ENCODE peak calls at places on chromosomes 5 and 9, in six cellular contexts. Y is HCT116, J is HepG2, L is GM12878, T is K562, B is upper lobe of left lung. G is an unnamed sample.

GRCh38 chr5:1568201-1568979 is 44.6 kb upstream of the LPCAT1 start:
- ATAC-seq in T (no peak), L (no peak), J (peak), Y (no peak), B (peak), G (peak)

GRCh38 chr5:136084698-136085097 is 47.9 kb upstream of the SMAD5 start:
- ATAC-seq in B (no peak), L (no peak), Y (no peak), T (no peak), J (no peak), G (no peak)

GRCh38 chr5:17180957-17181723 is 36.3 kb upstream of the BASP1 start:
- ATAC-seq in J (no peak), B (peak), L (no peak), Y (peak), T (no peak), G (peak)

GRCh38 chr9:131334568-131335105 is 45.1 kb downstream of the PLPP7 start:
- ATAC-seq in L (no peak), Y (no peak), B (no peak), T (peak), J (no peak), G (no peak)

GRCh38 chr5:173538018-173538417 is 78.4 kb downstream of the BOD1 start:
- ATAC-seq in J (no peak), B (no peak), L (no peak), Y (no peak), T (no peak), G (no peak)

GRCh38 chr5:174204914-174205313 is 159.4 kb downstream of the NSG2 start:
- ATAC-seq in T (no peak), Y (no peak), B (no peak), L (no peak), J (no peak), G (no peak)

GRCh38 chr5:151208481-151208914 is 15.4 kb downstream of the CCDC69 start:
- ATAC-seq in T (peak), L (no peak), B (peak), J (no peak), Y (no peak), G (peak)

GRCh38 chr5:71932649-71933338 is 174.5 kb upstream of the MAP1B start:
- ATAC-seq in J (peak), B (peak), T (peak), Y (peak), L (no peak), G (peak)

GRCh38 chr5:45113726-45114125 is 305.0 kb downstream of the MRPS30 start:
- ATAC-seq in L (no peak), B (no peak), Y (no peak), J (no peak), T (no peak), G (no peak)

GRCh38 chr9:105435453-105435852 is 12.4 kb upstream of the FSD1L start:
- ATAC-seq in B (no peak), T (no peak), Y (no peak), L (no peak), J (no peak), G (no peak)

GRCh38 chr5:96245401-96246091 is 187.5 kb downstream of the PCSK1 start:
- ATAC-seq in L (no peak), B (no peak), J (peak), Y (no peak), T (no peak), G (no peak)

GRCh38 chr9:18666348-18666747 is 192.4 kb downstream of the ADAMTSL1 start:
- ATAC-seq in L (no peak), T (no peak), B (peak), Y (no peak), J (no peak), G (peak)

GRCh38 chr5:97499605-97500004 is 316.6 kb upstream of the RIOK2 start:
- ATAC-seq in Y (no peak), J (no peak), L (no peak), B (peak), T (no peak), G (peak)

GRCh38 chr5:154403234-154403633 is 42.6 kb upstream of the SAP30L start:
- ATAC-seq in Y (no peak), L (no peak), J (no peak), T (no peak), B (no peak), G (no peak)

GRCh38 chr5:154402611-154403010 is 43.2 kb upstream of the SAP30L start:
- ATAC-seq in B (no peak), J (no peak), Y (no peak), T (no peak), L (no peak), G (no peak)

GRCh38 chr5:154401931-154402330 is 43.9 kb upstream of the SAP30L start:
- ATAC-seq in Y (no peak), B (no peak), T (no peak), J (no peak), L (no peak), G (no peak)

GRCh38 chr5:154405078-154405792 is 40.6 kb upstream of the SAP30L start:
- ATAC-seq in Y (peak), L (peak), B (peak), T (peak), J (peak), G (peak)

GRCh38 chr5:154403776-154404387 is 41.9 kb upstream of the SAP30L start:
- ATAC-seq in L (no peak), B (no peak), Y (no peak), T (no peak), J (no peak), G (no peak)
- TF ChIP-seq POLR2AphosphoS5 in L (no peak), B (no peak), Y (no peak), T (no peak), J (no peak), G (no peak)

GRCh38 chr5:32170303-32171170 is 3.6 kb downstream of the GOLPH3 start:
- ATAC-seq in J (no peak), B (no peak), Y (no peak), L (no peak), T (no peak), G (no peak)

GRCh38 chr5:32174011-32174866 is at the start of gene GOLPH3:
- ATAC-seq in L (peak), T (peak), Y (peak), B (peak), J (peak), G (peak)

GRCh38 chr5:32172908-32173393 is 1.2 kb downstream of the GOLPH3 start:
- ATAC-seq in B (no peak), J (no peak), Y (no peak), T (no peak), L (no peak), G (no peak)

GRCh38 chr5:32168460-32169033 is 5.6 kb downstream of the GOLPH3 start:
- ATAC-seq in T (no peak), L (no peak), B (no peak), Y (no peak), J (no peak), G (peak)

GRCh38 chr5:32173394-32174010 is 617 bp downstream of the GOLPH3 start:
- ATAC-seq in T (peak), J (peak), Y (peak), B (peak), L (peak), G (peak)
- TF ChIP-seq POLR2A in T (no peak), J (no peak), Y (no peak), B (no peak), L (no peak), G (no peak)

GRCh38 chr5:172086312-172086975 is 80.0 kb upstream of the FBXW11 start:
- ATAC-seq in L (peak), Y (no peak), J (peak), B (no peak), T (peak), G (no peak)
- TF ChIP-seq POLR2AphosphoS5 in L (no peak), Y (no peak), J (no peak), B (no peak), T (no peak), G (no peak)

GRCh38 chr5:132294728-132295504 is 722 bp downstream of the SLC22A4 start:
- ATAC-seq in T (peak), B (peak), Y (peak), J (peak), L (peak), G (peak)
- TF ChIP-seq POLR2A in T (no peak), B (peak), Y (no peak), J (no peak), L (no peak), G (no peak)

GRCh38 chr5:36593867-36594266 is 12.5 kb upstream of the SLC1A3 start:
- ATAC-seq in Y (no peak), L (no peak), T (no peak), B (no peak), J (no peak), G (no peak)

GRCh38 chr5:36587354-36587753 is 19.1 kb upstream of the SLC1A3 start:
- ATAC-seq in T (no peak), Y (no peak), L (no peak), B (no peak), J (peak), G (no peak)

GRCh38 chr5:36585696-36586095 is 20.7 kb upstream of the SLC1A3 start:
- ATAC-seq in T (no peak), Y (no peak), J (no peak), L (no peak), B (no peak), G (no peak)

GRCh38 chr5:36596247-36596646 is 10.2 kb upstream of the SLC1A3 start:
- ATAC-seq in T (no peak), J (no peak), L (no peak), Y (no peak), B (no peak), G (no peak)

GRCh38 chr5:36590513-36591286 is 15.7 kb upstream of the SLC1A3 start:
- ATAC-seq in J (no peak), T (no peak), Y (no peak), L (no peak), B (no peak), G (no peak)
- TF ChIP-seq POLR2AphosphoS5 in J (no peak), T (no peak), Y (no peak), L (no peak), B (no peak), G (no peak)

DNA sequence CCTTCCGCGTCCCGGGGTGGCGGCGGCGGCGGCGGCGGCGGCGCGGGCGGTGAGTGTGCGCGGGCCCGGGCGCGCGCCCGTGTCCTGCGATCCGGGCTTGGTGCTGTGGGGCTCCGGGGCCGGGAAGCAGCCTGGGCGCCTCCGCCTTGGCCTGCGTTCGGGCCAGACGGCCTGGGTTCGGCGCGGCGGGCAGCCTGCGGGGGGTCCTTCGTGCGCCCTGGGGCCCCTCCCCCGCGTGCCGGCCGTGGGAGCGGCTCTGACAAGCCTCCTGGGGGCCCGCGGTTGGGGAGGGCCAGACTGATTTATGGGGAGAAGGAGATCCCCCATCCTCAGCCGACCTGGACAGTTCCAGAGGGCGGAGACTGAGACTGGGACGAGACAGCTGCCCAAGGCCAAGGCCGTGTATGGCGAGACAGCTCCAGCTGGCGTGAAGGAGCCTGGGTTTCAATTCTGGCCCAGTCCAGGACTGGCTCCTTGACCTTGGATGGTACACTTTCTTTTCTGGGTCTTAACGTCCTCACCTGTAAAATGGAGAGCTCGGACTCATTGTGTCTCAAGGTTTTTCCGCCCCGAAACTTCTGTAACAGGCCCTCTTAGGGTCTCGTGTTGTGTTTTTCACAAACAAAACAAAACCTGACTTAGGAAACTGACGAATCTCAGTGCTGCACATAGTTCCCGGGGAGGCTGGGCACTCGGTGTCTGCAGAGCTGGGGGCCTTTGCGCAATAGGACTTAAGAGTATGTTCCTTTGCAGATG is 603 bp downstream of the TMEM268 start:
- ATAC-seq in T (peak), L (peak), B (peak), Y (peak), J (peak), G (peak)
- TF ChIP-seq POLR2A in T (no peak), L (peak), B (peak), Y (no peak), J (no peak), G (peak)

DNA sequence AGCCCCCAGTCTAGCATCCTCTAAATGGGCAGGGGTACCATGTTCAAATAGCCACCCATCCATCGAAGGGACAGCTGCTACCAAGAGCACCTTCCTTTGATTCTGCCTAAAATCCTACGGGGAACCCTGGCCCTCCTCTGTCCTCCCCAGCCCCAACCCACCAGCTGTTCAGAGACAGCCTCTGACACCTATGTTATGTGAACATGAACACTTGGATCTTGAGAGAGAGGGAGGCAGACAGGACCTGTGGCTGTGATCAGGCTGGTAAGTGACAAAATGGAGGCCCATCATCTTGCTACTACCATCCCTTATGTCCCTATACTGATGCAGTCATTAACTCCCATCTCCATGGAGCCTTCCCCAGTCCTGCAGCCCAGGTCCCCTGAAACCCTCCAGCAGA is 8.2 kb downstream of the SLC23A1 start:
- ATAC-seq in Y (no peak), B (no peak), L (peak), J (peak), T (no peak), G (no peak)
- TF ChIP-seq POLR2AphosphoS5 in Y (no peak), B (no peak), L (no peak), J (no peak), T (no peak), G (no peak)

G was measured in gastroesophageal sphincter.